ENCODE peak calls at places on chromosomes 7 and 10, in eight cellular contexts. One of them, this sample, is unnamed.
A peak's percentile ranks its signal among the peaks of the same experiment; 100 is the strongest.

GRCh38 chr10:131865223-131865917 is 35.4 kb upstream of the PPP2R2D start:
- DNase-seq in H9: peak; percentile 19
- DNase-seq in neural progenitor cell: no peak
- DNase-seq in AG04450: no peak
- DNase-seq in lower lobe of right lung: no peak
- DNase-seq in pancreas: no peak
- DNase-seq in GM23338: no peak
- DNase-seq in endothelial cell of umbilical vein: no peak
- DNase-seq in this sample: no peak

GRCh38 chr7:73683916-73684693 is 708 bp downstream of the BUD23 start:
- DNase-seq in GM23338: no peak
- DNase-seq in lower lobe of right lung: no peak
- DNase-seq in neural progenitor cell: no peak
- DNase-seq in pancreas: no peak
- DNase-seq in endothelial cell of umbilical vein: peak; percentile 38
- DNase-seq in H9: no peak
- DNase-seq in AG04450: no peak
- DNase-seq in this sample: no peak

GRCh38 chr7:129781128-129781855 is 169.8 kb downstream of the NRF1 start:
- DNase-seq in lower lobe of right lung: no peak
- DNase-seq in endothelial cell of umbilical vein: no peak
- DNase-seq in H9: no peak
- DNase-seq in AG04450: no peak
- DNase-seq in neural progenitor cell: no peak
- DNase-seq in pancreas: no peak
- DNase-seq in GM23338: peak; percentile 81
- DNase-seq in this sample: no peak

GRCh38 chr10:125205431-125205830 is 45.1 kb upstream of the CTBP2 start:
- DNase-seq in lower lobe of right lung: no peak
- DNase-seq in AG04450: no peak
- DNase-seq in GM23338: no peak
- DNase-seq in pancreas: no peak
- DNase-seq in H9: no peak
- DNase-seq in neural progenitor cell: no peak
- DNase-seq in endothelial cell of umbilical vein: no peak
- DNase-seq in this sample: no peak

GRCh38 chr10:79547973-79548372 is 12.2 kb downstream of the SFTPA2 start:
- DNase-seq in GM23338: no peak
- DNase-seq in H9: no peak
- DNase-seq in endothelial cell of umbilical vein: no peak
- DNase-seq in AG04450: no peak
- DNase-seq in pancreas: no peak
- DNase-seq in lower lobe of right lung: no peak
- DNase-seq in neural progenitor cell: no peak
- DNase-seq in this sample: no peak

GRCh38 chr7:4841836-4842235 is 20.0 kb downstream of the PAPOLB start:
- DNase-seq in pancreas: no peak
- DNase-seq in endothelial cell of umbilical vein: no peak
- DNase-seq in AG04450: no peak
- DNase-seq in lower lobe of right lung: no peak
- DNase-seq in neural progenitor cell: no peak
- DNase-seq in H9: no peak
- DNase-seq in GM23338: no peak
- DNase-seq in this sample: no peak

GRCh38 chr7:135328053-135328452 is 94.4 kb downstream of the STRA8 start:
- DNase-seq in neural progenitor cell: no peak
- DNase-seq in H9: no peak
- DNase-seq in pancreas: no peak
- DNase-seq in AG04450: no peak
- DNase-seq in lower lobe of right lung: no peak
- DNase-seq in GM23338: no peak
- DNase-seq in endothelial cell of umbilical vein: no peak
- DNase-seq in this sample: no peak

GRCh38 chr10:20004087-20004523 is 187.9 kb downstream of the PLXDC2 start:
- DNase-seq in GM23338: no peak
- DNase-seq in neural progenitor cell: no peak
- DNase-seq in AG04450: no peak
- DNase-seq in pancreas: peak; percentile 43
- DNase-seq in endothelial cell of umbilical vein: no peak
- DNase-seq in lower lobe of right lung: peak; percentile 72
- DNase-seq in H9: no peak
- DNase-seq in this sample: no peak

GRCh38 chr7:108020585-108020984 is 17.6 kb upstream of the LAMB1 start:
- DNase-seq in pancreas: no peak
- DNase-seq in endothelial cell of umbilical vein: peak; percentile 86
- DNase-seq in neural progenitor cell: no peak
- DNase-seq in AG04450: no peak
- DNase-seq in H9: no peak
- DNase-seq in lower lobe of right lung: no peak
- DNase-seq in GM23338: no peak
- DNase-seq in this sample: no peak

GRCh38 chr10:97320480-97321031 is 1.5 kb downstream of the FRAT1 start:
- DNase-seq in AG04450: no peak
- DNase-seq in H9: peak; percentile 34
- DNase-seq in neural progenitor cell: no peak
- DNase-seq in endothelial cell of umbilical vein: no peak
- DNase-seq in GM23338: peak; percentile 32
- DNase-seq in pancreas: peak; percentile 68
- DNase-seq in lower lobe of right lung: peak; percentile 60
- DNase-seq in this sample: peak; percentile 17

GRCh38 chr7:73316521-73316920 is 7.9 kb upstream of the NSUN5 start:
- DNase-seq in lower lobe of right lung: no peak
- DNase-seq in neural progenitor cell: no peak
- DNase-seq in GM23338: no peak
- DNase-seq in H9: no peak
- DNase-seq in AG04450: no peak
- DNase-seq in endothelial cell of umbilical vein: no peak
- DNase-seq in pancreas: no peak
- DNase-seq in this sample: no peak

GRCh38 chr10:96746503-96746902 is 26.2 kb upstream of the PIK3AP1 start:
- DNase-seq in H9: no peak
- DNase-seq in neural progenitor cell: no peak
- DNase-seq in pancreas: no peak
- DNase-seq in GM23338: no peak
- DNase-seq in AG04450: no peak
- DNase-seq in lower lobe of right lung: no peak
- DNase-seq in endothelial cell of umbilical vein: no peak
- DNase-seq in this sample: no peak

GRCh38 chr10:5659702-5660528 is 6.5 kb downstream of the ASB13 start:
- DNase-seq in H9: no peak
- DNase-seq in GM23338: peak; percentile 20
- DNase-seq in neural progenitor cell: no peak
- DNase-seq in AG04450: peak; percentile 10
- DNase-seq in lower lobe of right lung: peak; percentile 78
- DNase-seq in pancreas: no peak
- DNase-seq in endothelial cell of umbilical vein: no peak
- DNase-seq in this sample: no peak

DNA sequence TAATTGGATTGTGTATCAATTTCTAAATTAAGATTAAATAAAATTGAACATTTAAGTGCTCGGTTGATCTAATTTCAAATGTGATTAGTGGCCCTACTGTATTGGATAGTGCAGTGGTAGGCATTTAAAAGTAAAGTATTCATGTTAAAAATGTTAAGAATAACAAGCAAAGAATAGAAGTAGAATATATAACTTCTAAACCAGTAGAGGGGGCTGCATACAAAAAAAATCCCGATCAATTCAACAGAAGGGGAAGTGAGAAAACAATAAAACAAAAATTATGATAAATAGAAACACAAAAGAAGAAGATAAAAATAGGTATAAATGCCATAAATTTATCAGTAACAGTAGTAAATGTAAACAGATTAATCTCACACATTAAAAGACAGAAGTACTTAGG is 24.9 kb upstream of the WDFY4 start:
- DNase-seq in endothelial cell of umbilical vein: peak; percentile 14
- DNase-seq in AG04450: no peak
- DNase-seq in H9: no peak
- DNase-seq in pancreas: no peak
- DNase-seq in GM23338: peak; percentile 46
- DNase-seq in neural progenitor cell: peak; percentile 30
- DNase-seq in lower lobe of right lung: no peak
- DNase-seq in this sample: no peak
- TF ChIP-seq CTCF in endothelial cell of umbilical vein: no peak
- TF ChIP-seq CTCF in AG04450: peak; percentile 53
- TF ChIP-seq CTCF in H9: peak; percentile 67
- TF ChIP-seq CTCF in pancreas: no peak
- TF ChIP-seq CTCF in GM23338: peak; percentile 74
- TF ChIP-seq CTCF in neural progenitor cell: peak; percentile 71
- TF ChIP-seq CTCF in lower lobe of right lung: peak; percentile 12
- TF ChIP-seq CTCF in this sample: no peak

GRCh38 chr7:130917669-130918128 is 183.7 kb upstream of the KLF14 start:
- DNase-seq in endothelial cell of umbilical vein: peak; percentile 76
- DNase-seq in neural progenitor cell: no peak
- DNase-seq in GM23338: no peak
- DNase-seq in AG04450: no peak
- DNase-seq in H9: no peak
- DNase-seq in pancreas: no peak
- DNase-seq in lower lobe of right lung: no peak
- DNase-seq in this sample: no peak
- H3K27ac ChIP-seq in endothelial cell of umbilical vein: peak overlapping the region; percentile 67
- H3K27ac ChIP-seq in neural progenitor cell: no peak overlapping the region
- H3K27ac ChIP-seq in GM23338: no peak overlapping the region
- H3K27ac ChIP-seq in AG04450: peak overlapping the region; percentile 77
- H3K27ac ChIP-seq in H9: no peak overlapping the region
- H3K27ac ChIP-seq in pancreas: no peak overlapping the region
- H3K27ac ChIP-seq in lower lobe of right lung: no peak overlapping the region
- H3K27ac ChIP-seq in this sample: no peak overlapping the region

GRCh38 chr7:11191574-11192220 is 218.0 kb downstream of the PHF14 start:
- DNase-seq in AG04450: no peak
- DNase-seq in H9: peak; percentile 79
- DNase-seq in neural progenitor cell: peak; percentile 84
- DNase-seq in pancreas: no peak
- DNase-seq in GM23338: peak; percentile 82
- DNase-seq in lower lobe of right lung: no peak
- DNase-seq in endothelial cell of umbilical vein: no peak
- DNase-seq in this sample: no peak

GRCh38 chr7:11192506-11192905 is 218.8 kb downstream of the PHF14 start:
- DNase-seq in neural progenitor cell: no peak
- DNase-seq in H9: no peak
- DNase-seq in endothelial cell of umbilical vein: no peak
- DNase-seq in AG04450: no peak
- DNase-seq in pancreas: no peak
- DNase-seq in GM23338: no peak
- DNase-seq in lower lobe of right lung: no peak
- DNase-seq in this sample: no peak

GRCh38 chr7:11193131-11193867 is 219.6 kb downstream of the PHF14 start:
- DNase-seq in H9: peak; percentile 75
- DNase-seq in lower lobe of right lung: peak; percentile 52
- DNase-seq in neural progenitor cell: peak; percentile 64
- DNase-seq in endothelial cell of umbilical vein: no peak
- DNase-seq in pancreas: no peak
- DNase-seq in AG04450: no peak
- DNase-seq in GM23338: peak; percentile 81
- DNase-seq in this sample: no peak

GRCh38 chr7:11185179-11185578 is 211.5 kb downstream of the PHF14 start:
- DNase-seq in lower lobe of right lung: no peak
- DNase-seq in endothelial cell of umbilical vein: no peak
- DNase-seq in H9: peak; percentile 52
- DNase-seq in AG04450: no peak
- DNase-seq in GM23338: peak; percentile 93
- DNase-seq in pancreas: no peak
- DNase-seq in neural progenitor cell: no peak
- DNase-seq in this sample: no peak

GRCh38 chr7:11188529-11189310 is 215.0 kb downstream of the PHF14 start:
- DNase-seq in neural progenitor cell: no peak
- DNase-seq in AG04450: no peak
- DNase-seq in endothelial cell of umbilical vein: no peak
- DNase-seq in pancreas: no peak
- DNase-seq in GM23338: peak; percentile 64
- DNase-seq in lower lobe of right lung: no peak
- DNase-seq in H9: no peak
- DNase-seq in this sample: no peak
- H3K27me3 ChIP-seq in neural progenitor cell: peaks cover 3% of the 10 kb centered on the region
- H3K27me3 ChIP-seq in AG04450: no peaks in the 10 kb centered on the region
- H3K27me3 ChIP-seq in endothelial cell of umbilical vein: peaks cover 14% of the 10 kb centered on the region
- H3K27me3 ChIP-seq in pancreas: no peaks in the 10 kb centered on the region
- H3K27me3 ChIP-seq in GM23338: peaks cover 75% of the 10 kb centered on the region
- H3K27me3 ChIP-seq in lower lobe of right lung: no peaks in the 10 kb centered on the region
- H3K27me3 ChIP-seq in H9: peaks cover 27% of the 10 kb centered on the region
- H3K27me3 ChIP-seq in this sample: no peaks in the 10 kb centered on the region

DNA sequence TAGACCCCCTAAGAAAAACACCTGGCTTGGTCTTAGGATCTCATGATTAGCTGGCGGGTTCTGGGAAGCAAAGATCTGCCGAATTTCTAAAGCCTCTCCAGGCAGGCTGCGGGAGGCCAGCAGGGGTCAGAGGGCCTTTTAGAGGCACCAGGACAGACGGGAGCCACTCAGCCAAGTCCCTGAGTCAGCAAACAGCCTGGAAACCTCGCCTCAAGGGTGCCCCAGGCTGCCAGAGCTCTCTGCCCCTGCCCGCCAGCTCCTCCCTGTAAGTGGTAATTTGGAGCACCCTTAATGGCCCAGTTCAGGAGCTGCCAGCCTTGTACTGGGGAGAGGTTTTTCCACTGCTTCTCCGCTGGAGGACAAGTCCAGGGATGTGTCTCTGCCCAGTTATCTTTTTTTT is 88.7 kb downstream of the HIP1 start:
- DNase-seq in neural progenitor cell: peak; percentile 64
- DNase-seq in lower lobe of right lung: peak; percentile 82
- DNase-seq in H9: peak; percentile 67
- DNase-seq in AG04450: no peak
- DNase-seq in GM23338: peak; percentile 72
- DNase-seq in pancreas: peak; percentile 18
- DNase-seq in endothelial cell of umbilical vein: peak; percentile 54
- DNase-seq in this sample: no peak
- TF ChIP-seq CTCF in neural progenitor cell: peak; percentile 19
- TF ChIP-seq CTCF in lower lobe of right lung: no peak
- TF ChIP-seq CTCF in H9: peak; percentile 24
- TF ChIP-seq CTCF in AG04450: no peak
- TF ChIP-seq CTCF in GM23338: no peak
- TF ChIP-seq CTCF in pancreas: no peak
- TF ChIP-seq CTCF in endothelial cell of umbilical vein: peak; percentile 15
- TF ChIP-seq CTCF in this sample: no peak

GRCh38 chr7:6384327-6384726 is 63.4 kb downstream of the DAGLB start:
- DNase-seq in lower lobe of right lung: no peak
- DNase-seq in GM23338: no peak
- DNase-seq in neural progenitor cell: no peak
- DNase-seq in H9: no peak
- DNase-seq in pancreas: no peak
- DNase-seq in AG04450: no peak
- DNase-seq in endothelial cell of umbilical vein: no peak
- DNase-seq in this sample: no peak
- H3K27ac ChIP-seq in lower lobe of right lung: peak overlapping the region; percentile 74
- H3K27ac ChIP-seq in GM23338: peak overlapping the region; percentile 73
- H3K27ac ChIP-seq in neural progenitor cell: no peak overlapping the region
- H3K27ac ChIP-seq in H9: no peak overlapping the region
- H3K27ac ChIP-seq in pancreas: peak overlapping the region; percentile 48
- H3K27ac ChIP-seq in AG04450: peak overlapping the region; percentile 66
- H3K27ac ChIP-seq in endothelial cell of umbilical vein: peak overlapping the region; percentile 25
- H3K27ac ChIP-seq in this sample: no peak overlapping the region

GRCh38 chr7:26292768-26293560 is 1.3 kb downstream of the SNX10 start:
- DNase-seq in pancreas: peak; percentile 56
- DNase-seq in lower lobe of right lung: peak; percentile 56
- DNase-seq in AG04450: no peak
- DNase-seq in endothelial cell of umbilical vein: no peak
- DNase-seq in neural progenitor cell: peak; percentile 30
- DNase-seq in GM23338: peak; percentile 42
- DNase-seq in H9: peak; percentile 52
- DNase-seq in this sample: no peak
- H3K27me3 ChIP-seq in pancreas: no peaks in the 10 kb centered on the region
- H3K27me3 ChIP-seq in lower lobe of right lung: peaks cover 8% of the 10 kb centered on the region
- H3K27me3 ChIP-seq in AG04450: peaks cover 9% of the 10 kb centered on the region
- H3K27me3 ChIP-seq in endothelial cell of umbilical vein: no peaks in the 10 kb centered on the region
- H3K27me3 ChIP-seq in neural progenitor cell: no peaks in the 10 kb centered on the region
- H3K27me3 ChIP-seq in GM23338: peaks cover 4% of the 10 kb centered on the region
- H3K27me3 ChIP-seq in H9: no peaks in the 10 kb centered on the region
- H3K27me3 ChIP-seq in this sample: no peaks in the 10 kb centered on the region

GRCh38 chr10:14621037-14621436 is 153.7 kb downstream of the FAM107B start:
- DNase-seq in lower lobe of right lung: no peak
- DNase-seq in neural progenitor cell: no peak
- DNase-seq in GM23338: no peak
- DNase-seq in pancreas: no peak
- DNase-seq in H9: no peak
- DNase-seq in endothelial cell of umbilical vein: no peak
- DNase-seq in AG04450: no peak
- DNase-seq in this sample: no peak
- TF ChIP-seq CTCF in lower lobe of right lung: no peak
- TF ChIP-seq CTCF in neural progenitor cell: no peak
- TF ChIP-seq CTCF in GM23338: no peak
- TF ChIP-seq CTCF in pancreas: no peak
- TF ChIP-seq CTCF in H9: no peak
- TF ChIP-seq CTCF in endothelial cell of umbilical vein: no peak
- TF ChIP-seq CTCF in AG04450: no peak
- TF ChIP-seq CTCF in this sample: no peak